ENCODE peak calls at places on chromosomes 1 and 21, in eight cellular contexts. One of them, this sample, is unnamed.
A peak's percentile ranks its signal among the peaks of the same experiment; 100 is the strongest.

GRCh38 chr21:21851657-21852056 is 853.4 kb downstream of the NCAM2 start:
- DNase-seq in hippocampal formation: no peak
- DNase-seq in fibroblast of pulmonary artery: peak; percentile 26
- DNase-seq in neural progenitor cell: no peak
- DNase-seq in neural crest cell: no peak
- DNase-seq in lower lobe of right lung: no peak
- DNase-seq in activated naive CD4-positive, alpha-beta T cell treated with anti-CD3 and anti-CD28 coated beads for 36 hours: no peak
- DNase-seq in DMS153: no peak
- DNase-seq in this sample: no peak

GRCh38 chr1:50750021-50750619 is 209.9 kb downstream of the FAF1 start:
- DNase-seq in neural progenitor cell: peak; percentile 31
- DNase-seq in DMS153: no peak
- DNase-seq in hippocampal formation: peak; percentile 4
- DNase-seq in neural crest cell: peak; percentile 16
- DNase-seq in fibroblast of pulmonary artery: peak; percentile 63
- DNase-seq in activated naive CD4-positive, alpha-beta T cell treated with anti-CD3 and anti-CD28 coated beads for 36 hours: peak; percentile 22
- DNase-seq in lower lobe of right lung: no peak
- DNase-seq in this sample: peak; percentile 34

GRCh38 chr1:151510020-151510405 is 1.2 kb upstream of the CGN start:
- DNase-seq in neural crest cell: no peak
- DNase-seq in fibroblast of pulmonary artery: no peak
- DNase-seq in hippocampal formation: no peak
- DNase-seq in lower lobe of right lung: no peak
- DNase-seq in activated naive CD4-positive, alpha-beta T cell treated with anti-CD3 and anti-CD28 coated beads for 36 hours: no peak
- DNase-seq in neural progenitor cell: peak; percentile 71
- DNase-seq in DMS153: no peak
- DNase-seq in this sample: no peak

GRCh38 chr1:118304722-118305344 is 119.8 kb upstream of the SPAG17 start:
- DNase-seq in neural crest cell: no peak
- DNase-seq in neural progenitor cell: peak; percentile 64
- DNase-seq in activated naive CD4-positive, alpha-beta T cell treated with anti-CD3 and anti-CD28 coated beads for 36 hours: no peak
- DNase-seq in hippocampal formation: no peak
- DNase-seq in lower lobe of right lung: no peak
- DNase-seq in fibroblast of pulmonary artery: no peak
- DNase-seq in DMS153: no peak
- DNase-seq in this sample: peak; percentile 42

GRCh38 chr1:109290137-109290536 is 7.2 kb upstream of the PSRC1 start:
- DNase-seq in neural crest cell: no peak
- DNase-seq in DMS153: no peak
- DNase-seq in hippocampal formation: no peak
- DNase-seq in neural progenitor cell: no peak
- DNase-seq in lower lobe of right lung: no peak
- DNase-seq in activated naive CD4-positive, alpha-beta T cell treated with anti-CD3 and anti-CD28 coated beads for 36 hours: no peak
- DNase-seq in fibroblast of pulmonary artery: no peak
- DNase-seq in this sample: no peak

GRCh38 chr1:226666714-226667113 is 72.4 kb downstream of the ITPKB start:
- DNase-seq in activated naive CD4-positive, alpha-beta T cell treated with anti-CD3 and anti-CD28 coated beads for 36 hours: no peak
- DNase-seq in neural crest cell: no peak
- DNase-seq in fibroblast of pulmonary artery: no peak
- DNase-seq in lower lobe of right lung: no peak
- DNase-seq in hippocampal formation: no peak
- DNase-seq in DMS153: no peak
- DNase-seq in neural progenitor cell: no peak
- DNase-seq in this sample: no peak

GRCh38 chr1:63601061-63601460 is 7.8 kb downstream of the PGM1 start:
- DNase-seq in lower lobe of right lung: no peak
- DNase-seq in DMS153: no peak
- DNase-seq in neural crest cell: no peak
- DNase-seq in hippocampal formation: no peak
- DNase-seq in fibroblast of pulmonary artery: no peak
- DNase-seq in neural progenitor cell: no peak
- DNase-seq in activated naive CD4-positive, alpha-beta T cell treated with anti-CD3 and anti-CD28 coated beads for 36 hours: no peak
- DNase-seq in this sample: no peak

GRCh38 chr1:166164646-166164994 is 2.2 kb downstream of the FAM78B start:
- DNase-seq in hippocampal formation: no peak
- DNase-seq in activated naive CD4-positive, alpha-beta T cell treated with anti-CD3 and anti-CD28 coated beads for 36 hours: no peak
- DNase-seq in neural progenitor cell: no peak
- DNase-seq in DMS153: no peak
- DNase-seq in fibroblast of pulmonary artery: no peak
- DNase-seq in neural crest cell: no peak
- DNase-seq in lower lobe of right lung: no peak
- DNase-seq in this sample: no peak

GRCh38 chr21:14487490-14488432 is 58.4 kb downstream of the SAMSN1 start:
- DNase-seq in activated naive CD4-positive, alpha-beta T cell treated with anti-CD3 and anti-CD28 coated beads for 36 hours: no peak
- DNase-seq in lower lobe of right lung: no peak
- DNase-seq in fibroblast of pulmonary artery: no peak
- DNase-seq in DMS153: no peak
- DNase-seq in neural progenitor cell: no peak
- DNase-seq in neural crest cell: no peak
- DNase-seq in hippocampal formation: no peak
- DNase-seq in this sample: no peak

This sample was measured in HEK293T.